ENCODE peak calls at places on chromosomes 2 and 18, in ten cellular contexts. Y is suprapubic skin, K is astrocyte of the spinal cord, G is K562, O is transverse colon, E is fibroblast of mammary gland, J is right atrium auricular region, R is cardiac fibroblast, H is tibial artery, U is WTC11. P is an unnamed sample.

GRCh38 chr2:29910465-29910864 is 10.9 kb downstream of the ALK start:
- DNase-seq in R (no peak), K (no peak), G (no peak), E (no peak), U (no peak), Y (no peak), J (no peak), O (no peak), H (no peak), P (no peak)

GRCh38 chr2:237662671-237663093 is 35.3 kb downstream of the LRRFIP1 start:
- DNase-seq in R (peak), O (peak), J (peak), Y (peak), E (peak), U (peak), K (peak), G (peak), H (peak), P (no peak)

GRCh38 chr2:142874293-142874814 is 3.1 kb upstream of the KYNU start:
- DNase-seq in J (no peak), K (peak), H (peak), G (no peak), O (peak), E (peak), Y (peak), R (peak), U (no peak), P (no peak)

GRCh38 chr2:176148758-176149483 is 2.4 kb upstream of the HOXD4 start:
- DNase-seq in K (no peak), U (no peak), E (no peak), G (no peak), O (no peak), J (no peak), R (no peak), H (no peak), Y (no peak), P (no peak)

GRCh38 chr18:42706029-42706608 is 409.4 kb downstream of the RIT2 start:
- DNase-seq in G (no peak), H (no peak), E (no peak), R (no peak), U (no peak), J (no peak), O (no peak), Y (no peak), K (no peak), P (no peak)

GRCh38 chr2:168712053-168712452 is 90.4 kb upstream of the NOSTRIN start:
- DNase-seq in J (no peak), E (peak), H (no peak), U (no peak), G (peak), R (no peak), Y (no peak), O (no peak), K (no peak), P (no peak)

GRCh38 chr2:241445426-241445825 is 63.0 kb downstream of the STK25 start:
- DNase-seq in G (no peak), Y (no peak), H (no peak), K (no peak), E (no peak), O (no peak), J (no peak), R (no peak), U (no peak), P (no peak)

GRCh38 chr2:236179653-236180500 is 11.7 kb upstream of the GBX2 start:
- DNase-seq in G (no peak), U (peak), O (no peak), J (no peak), K (no peak), Y (no peak), R (peak), E (no peak), H (no peak), P (no peak)

GRCh38 chr2:168801961-168802824 is at the start of gene NOSTRIN:
- DNase-seq in O (peak), J (peak), Y (no peak), E (peak), G (peak), U (no peak), H (no peak), K (peak), R (peak), P (no peak)

GRCh38 chr2:20208487-20208882 is 16.4 kb downstream of the SDC1 start:
- DNase-seq in O (peak), H (no peak), J (no peak), K (no peak), G (no peak), U (no peak), Y (no peak), R (no peak), E (no peak), P (no peak)

GRCh38 chr18:79489900-79490592 is 94.3 kb downstream of the NFATC1 start:
- DNase-seq in J (no peak), H (no peak), E (no peak), U (no peak), O (no peak), G (no peak), K (no peak), R (no peak), Y (peak), P (peak)

GRCh38 chr2:224945134-224945533 is 97.1 kb downstream of the DOCK10 start:
- DNase-seq in Y (no peak), H (no peak), R (peak), U (no peak), J (no peak), G (no peak), K (no peak), O (no peak), E (no peak), P (no peak)
- TF ChIP-seq CTCF in Y (no peak), H (no peak), R (no peak), U (no peak), J (no peak), G (no peak), K (no peak), O (no peak), E (no peak), P (no peak)

DNA sequence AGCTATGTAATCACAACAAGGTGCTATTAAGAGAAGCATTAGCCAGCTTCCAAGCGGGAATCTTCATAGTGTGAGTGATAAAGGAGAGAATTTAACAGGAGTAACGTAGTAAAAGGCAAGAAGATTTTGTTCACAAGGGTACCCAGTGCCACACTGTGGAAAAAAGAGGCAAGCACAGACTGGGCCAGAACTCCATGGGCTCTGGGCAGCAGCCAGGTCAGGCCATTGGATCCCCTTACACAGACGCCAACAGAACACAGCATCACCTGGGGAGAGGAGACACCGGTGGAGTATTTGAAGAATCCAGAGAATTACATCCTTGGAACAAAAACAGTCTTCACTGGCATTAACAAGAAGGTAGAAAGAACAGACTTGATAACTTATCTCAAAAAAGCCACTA is 21.2 kb downstream of the AMER3 start:
- DNase-seq in Y (no peak), E (no peak), R (no peak), J (no peak), H (no peak), O (no peak), K (no peak), G (no peak), U (no peak), P (no peak)
- TF ChIP-seq CTCF in Y (no peak), E (no peak), R (no peak), J (peak), H (no peak), O (no peak), K (no peak), G (no peak), U (no peak), P (no peak)

GRCh38 chr2:50346104-50346503 is 685.8 kb downstream of the NRXN1 start:
- DNase-seq in G (no peak), Y (no peak), U (peak), K (no peak), J (no peak), E (no peak), R (no peak), H (no peak), O (no peak), P (no peak)
- TF ChIP-seq CTCF in G (no peak), Y (no peak), U (no peak), K (no peak), J (no peak), E (no peak), R (no peak), H (no peak), O (no peak), P (no peak)

GRCh38 chr2:64624862-64625261 is 28.9 kb downstream of the SERTAD2 start:
- DNase-seq in Y (peak), O (no peak), J (no peak), H (no peak), K (no peak), E (no peak), G (no peak), U (no peak), R (no peak), P (no peak)
- TF ChIP-seq CTCF in Y (no peak), O (no peak), J (no peak), H (no peak), K (no peak), E (no peak), G (no peak), U (no peak), R (no peak), P (no peak)

GRCh38 chr2:74882299-74882687 is 48.4 kb downstream of the HK2 start:
- DNase-seq in O (no peak), H (no peak), U (no peak), Y (no peak), K (no peak), R (no peak), E (no peak), G (no peak), J (no peak), P (no peak)

GRCh38 chr2:74881626-74882298 is 47.8 kb downstream of the HK2 start:
- DNase-seq in Y (no peak), U (no peak), J (peak), E (no peak), G (no peak), K (no peak), H (no peak), R (no peak), O (no peak), P (no peak)

GRCh38 chr2:74880054-74880728 is 46.3 kb downstream of the HK2 start:
- DNase-seq in U (no peak), Y (no peak), O (no peak), K (no peak), G (no peak), E (no peak), R (no peak), H (no peak), J (peak), P (no peak)

GRCh38 chr2:74883011-74883410 is 49.1 kb downstream of the HK2 start:
- DNase-seq in R (no peak), E (no peak), J (no peak), H (no peak), U (no peak), G (no peak), Y (no peak), O (no peak), K (no peak), P (no peak)

GRCh38 chr2:74881176-74881575 is 47.2 kb downstream of the HK2 start:
- DNase-seq in G (no peak), O (no peak), K (no peak), H (no peak), J (peak), E (no peak), U (no peak), R (no peak), Y (no peak), P (no peak)
- TF ChIP-seq CTCF in G (no peak), O (no peak), K (no peak), H (no peak), J (no peak), E (no peak), U (no peak), R (no peak), Y (no peak), P (no peak)